ENCODE peak calls at places on chromosomes 13 and 19, in seven cellular contexts. L is tibial nerve; K is stimulated activated CD4-positive, alpha-beta T cell treated with anti-CD3 and anti-CD28 coated beads, Interleukin-4, amount 100 ng/mL, for 24 hours; S is pancreas; T is germinal center; Z is HCEC 1CT; R is COR-L47. V is an unnamed sample.

GRCh38 chr19:42233106-42233505 is 9.3 kb downstream of the GSK3A start:
- DNase-seq in L (no peak), K (no peak), S (no peak), T (no peak), Z (no peak), R (no peak), V (peak)

GRCh38 chr19:12995596-12996541 is 594 bp downstream of the NFIX start:
- DNase-seq in L (peak), K (no peak), S (no peak), T (peak), Z (peak), R (no peak), V (peak)

GRCh38 chr13:42361701-42362100 is 89.7 kb downstream of the AKAP11 start:
- DNase-seq in L (no peak), K (no peak), S (no peak), T (no peak), Z (no peak), R (no peak), V (no peak)

GRCh38 chr19:29478578-29479565 is 46.9 kb upstream of the VSTM2B start:
- DNase-seq in L (no peak), K (no peak), S (no peak), T (no peak), Z (no peak), R (peak), V (peak)

GRCh38 chr13:50626031-50626643 is 217.4 kb downstream of the DLEU7 start:
- DNase-seq in L (no peak), K (no peak), S (no peak), T (no peak), Z (no peak), R (no peak), V (no peak)

GRCh38 chr13:66530686-66531085 is 699.5 kb downstream of the PCDH9 start:
- DNase-seq in L (no peak), K (no peak), S (no peak), T (no peak), Z (no peak), R (no peak), V (no peak)

GRCh38 chr19:39297931-39298634 is 1.9 kb downstream of the IFNL1 start:
- DNase-seq in L (no peak), K (peak), S (no peak), T (no peak), Z (no peak), R (no peak), V (no peak)

GRCh38 chr19:17803264-17803896 is 8.4 kb downstream of the B3GNT3 start:
- DNase-seq in L (peak), K (no peak), S (no peak), T (no peak), Z (no peak), R (no peak), V (peak)

GRCh38 chr19:36489920-36490415 is 607 bp upstream of the ZNF566 start:
- DNase-seq in L (no peak), K (peak), S (peak), T (peak), Z (peak), R (peak), V (peak)

GRCh38 chr19:41366089-41366488 is 2.1 kb upstream of the B9D2 start:
- DNase-seq in L (no peak), K (no peak), S (no peak), T (peak), Z (peak), R (no peak), V (no peak)

GRCh38 chr13:38636756-38637155 is 50.1 kb upstream of the FREM2 start:
- DNase-seq in L (no peak), K (no peak), S (peak), T (no peak), Z (no peak), R (peak), V (peak)

GRCh38 chr19:18090545-18091216 is 3.9 kb upstream of the IL12RB1 start:
- DNase-seq in L (no peak), K (no peak), S (no peak), T (no peak), Z (no peak), R (no peak), V (no peak)